ENCODE peak calls at places on chromosomes 12 and 14, in four cellular contexts. Q is left colon, E is GM04504, D is fibroblast of the aortic adventitia. J is an unnamed sample.

GRCh38 chr14:67396381-67396965 is 15.5 kb downstream of the PLEK2 start:
- DNase-seq in Q (no peak), E (no peak), D (peak), J (no peak)

GRCh38 chr14:27242874-27243273 is 645.0 kb upstream of the NOVA1 start:
- DNase-seq in E (no peak), Q (no peak), D (no peak), J (no peak)

GRCh38 chr12:6697584-6698351 is 2.8 kb downstream of the PIANP start:
- DNase-seq in D (peak), E (peak), Q (no peak), J (peak)

GRCh38 chr12:124390442-124391116 is 95.7 kb downstream of the RFLNA start:
- DNase-seq in E (no peak), Q (peak), D (peak), J (no peak)

GRCh38 chr14:23817164-23817767 is 136.3 kb upstream of the DHRS4 start:
- DNase-seq in E (no peak), D (no peak), Q (no peak), J (no peak)

GRCh38 chr14:67267929-67268328 is 26.7 kb downstream of the PALS1 start:
- DNase-seq in E (no peak), D (no peak), Q (no peak), J (no peak)

GRCh38 chr12:98213556-98213955 is 301.8 kb upstream of the TMPO start:
- DNase-seq in D (no peak), Q (no peak), E (no peak), J (no peak)

GRCh38 chr12:131221061-131221945 is 267.6 kb downstream of the ADGRD1 start:
- DNase-seq in Q (no peak), D (no peak), E (no peak), J (no peak)

GRCh38 chr12:93111791-93112208 is 182.7 kb upstream of the EEA1 start:
- DNase-seq in D (no peak), E (no peak), Q (no peak), J (no peak)

GRCh38 chr12:22018860-22019259 is 27.2 kb upstream of the CMAS start:
- DNase-seq in Q (no peak), E (no peak), D (peak), J (no peak)

GRCh38 chr14:75459099-75459741 is 31.4 kb downstream of the JDP2 start:
- DNase-seq in D (no peak), E (no peak), Q (peak), J (peak)

GRCh38 chr14:47959753-47960152 is 284.3 kb upstream of the MDGA2 start:
- DNase-seq in D (no peak), Q (no peak), E (no peak), J (no peak)

GRCh38 chr14:103546651-103547454 is 15.6 kb downstream of the BAG5 start:
- DNase-seq in E (no peak), Q (peak), D (peak), J (peak)

GRCh38 chr12:78455991-78456390 is 408.6 kb upstream of the SYT1 start:
- DNase-seq in Q (no peak), E (no peak), D (peak), J (no peak)

GRCh38 chr12:122126713-122127597 is 47.1 kb downstream of the IL31 start:
- DNase-seq in E (no peak), D (peak), Q (no peak), J (peak)

GRCh38 chr14:94485944-94486841 is 10.2 kb upstream of the SERPINA9 start:
- DNase-seq in D (peak), E (peak), Q (no peak), J (peak)

GRCh38 chr14:74083784-74084276 is 423 bp downstream of the ALDH6A1 start:
- DNase-seq in E (no peak), Q (no peak), D (no peak), J (no peak)

GRCh38 chr12:52025301-52026172 is 18.8 kb downstream of the TAMALIN start:
- DNase-seq in D (peak), Q (peak), E (peak), J (peak)

GRCh38 chr12:38156497-38157245 is 159.9 kb upstream of the ALG10B start:
- DNase-seq in Q (no peak), E (no peak), D (no peak), J (no peak)

GRCh38 chr14:30874120-30874998 is at the start of gene COCH:
- DNase-seq in D (no peak), E (no peak), Q (no peak), J (no peak)

GRCh38 chr12:55068416-55069010 is 48.7 kb downstream of the NEUROD4 start:
- DNase-seq in D (peak), E (peak), Q (no peak), J (peak)

GRCh38 chr12:20624718-20625117 is 70.4 kb upstream of the SLCO1C1 start:
- DNase-seq in Q (no peak), E (no peak), D (peak), J (no peak)

GRCh38 chr14:22837059-22837749 is 819 bp downstream of the MMP14 start:
- DNase-seq in E (no peak), D (peak), Q (peak), J (peak)

J was measured in testis.